ENCODE peak calls at places on chromosomes 13 and 19, in seven cellular contexts. S is GM12891; B is smooth muscle cell of the brain vasculature; H is psoas muscle; G is ACHN; N is AG09319; T is CD8-positive, alpha-beta memory T cell. U is an unnamed sample.

GRCh38 chr13:99577934-99578917 is 77.0 kb downstream of the TM9SF2 start:
- DNase-seq in S (no peak), B (no peak), H (no peak), G (peak; percentile 22), N (no peak), T (no peak), U (peak; percentile 36)

GRCh38 chr19:54341295-54341694 is 2.3 kb upstream of the LILRA4 start:
- DNase-seq in S (no peak), B (no peak), H (no peak), G (no peak), N (no peak), T (no peak), U (no peak)

GRCh38 chr13:74573654-74574053 is 439.4 kb upstream of the KLF12 start:
- DNase-seq in S (no peak), B (no peak), H (no peak), G (no peak), N (no peak), T (no peak), U (peak; percentile 9)

GRCh38 chr13:99085139-99085845 is 107.4 kb upstream of the DOCK9 start:
- DNase-seq in S (no peak), B (no peak), H (no peak), G (no peak), N (no peak), T (no peak), U (peak; percentile 26)

GRCh38 chr13:23627419-23627818 is 57.2 kb downstream of the TNFRSF19 start:
- DNase-seq in S (no peak), B (no peak), H (no peak), G (no peak), N (no peak), T (no peak), U (no peak)

GRCh38 chr19:39509233-39509632 is 5.7 kb upstream of the SELENOV start:
- DNase-seq in S (no peak), B (no peak), H (no peak), G (no peak), N (no peak), T (no peak), U (no peak)

GRCh38 chr19:4652075-4652474 is 12.8 kb downstream of the TNFAIP8L1 start:
- DNase-seq in S (no peak), B (no peak), H (no peak), G (no peak), N (no peak), T (no peak), U (no peak)

GRCh38 chr13:46173656-46174055 is 8.3 kb downstream of the LCP1 start:
- DNase-seq in S (no peak), B (no peak), H (no peak), G (no peak), N (no peak), T (no peak), U (no peak)

GRCh38 chr13:100673831-100674362 is 698 bp downstream of the TMTC4 start:
- DNase-seq in S (peak; percentile 39), B (peak; percentile 90), H (peak; percentile 58), G (peak; percentile 77), N (no peak), T (peak; percentile 18), U (peak; percentile 79)

GRCh38 chr13:33070713-33071112 is 54.5 kb downstream of the KL start:
- DNase-seq in S (no peak), B (no peak), H (no peak), G (no peak), N (no peak), T (no peak), U (no peak)

GRCh38 chr13:105814902-105815250 is 720.6 kb downstream of the EFNB2 start:
- DNase-seq in S (no peak), B (no peak), H (no peak), G (no peak), N (no peak), T (no peak), U (no peak)

GRCh38 chr13:78601124-78601885 is 2.0 kb downstream of the POU4F1 start:
- DNase-seq in S (no peak), B (no peak), H (no peak), G (no peak), N (no peak), T (no peak), U (no peak)